ENCODE peak calls at places on chromosomes 12 and 14, in ten cellular contexts. G is GM06990; Q is GM23338; P is C1 segment of cervical spinal cord; O is BJ; C is substantia nigra; A is AML-193; K is stimulated activated CD8-positive, alpha-beta memory T cell treated with anti-CD3 and anti-CD28 coated beads, Interleukin-2, amount 100 ng/mL, for 1 hour; V is GOT3; F is AG09309. H is an unnamed sample.

GRCh38 chr12:117148642-117149041 is 41.6 kb downstream of the FBXO21 start:
- DNase-seq in O (no peak), P (no peak), K (no peak), C (no peak), Q (no peak), A (no peak), G (no peak), V (no peak), F (no peak), H (no peak)

GRCh38 chr12:124231980-124232653 is 62.8 kb upstream of the RFLNA start:
- DNase-seq in V (no peak), F (no peak), K (no peak), A (no peak), O (no peak), Q (no peak), P (no peak), G (no peak), C (no peak), H (no peak)

GRCh38 chr12:90585640-90586304 is 369.2 kb downstream of the CCER1 start:
- DNase-seq in C (no peak), A (no peak), G (no peak), F (no peak), K (no peak), V (no peak), P (no peak), O (no peak), Q (no peak), H (no peak)

GRCh38 chr14:55125403-55125802 is 3.6 kb upstream of the LGALS3 start:
- DNase-seq in F (no peak), P (no peak), K (no peak), C (no peak), V (no peak), G (no peak), Q (no peak), A (peak), O (no peak), H (no peak)

GRCh38 chr12:89156324-89156723 is 196.0 kb downstream of the DUSP6 start:
- DNase-seq in V (no peak), O (no peak), Q (no peak), A (peak), C (no peak), P (no peak), K (no peak), G (no peak), F (no peak), H (no peak)

GRCh38 chr12:120625557-120626419 is 14.6 kb upstream of the CABP1 start:
- DNase-seq in Q (peak), F (no peak), C (no peak), A (no peak), K (no peak), O (no peak), V (no peak), P (no peak), G (no peak), H (no peak)

GRCh38 chr12:124599074-124599999 is 31.9 kb upstream of the NCOR2 start:
- DNase-seq in F (peak), A (peak), K (no peak), Q (no peak), P (no peak), O (no peak), V (peak), G (no peak), C (no peak), H (no peak)

GRCh38 chr12:66708704-66709443 is 30.0 kb upstream of the GRIP1 start:
- DNase-seq in A (peak), Q (peak), P (no peak), V (no peak), O (no peak), C (no peak), G (no peak), K (no peak), F (no peak), H (peak)

GRCh38 chr12:117854339-117855012 is 114.3 kb downstream of the KSR2 start:
- DNase-seq in Q (peak), K (no peak), G (no peak), F (no peak), P (peak), C (no peak), O (no peak), V (no peak), A (peak), H (peak)

GRCh38 chr12:121767525-121768016 is 25.9 kb downstream of the RHOF start:
- DNase-seq in G (no peak), O (no peak), F (no peak), C (no peak), A (no peak), Q (no peak), V (peak), K (no peak), P (peak), H (peak)

GRCh38 chr12:130668286-130669204 is 47.6 kb downstream of the RIMBP2 start:
- DNase-seq in G (no peak), P (no peak), K (no peak), Q (no peak), O (no peak), F (no peak), A (no peak), V (no peak), C (no peak), H (no peak)

GRCh38 chr12:46549527-46550265 is 177.1 kb upstream of the SLC38A2 start:
- DNase-seq in A (no peak), C (no peak), O (no peak), P (no peak), G (no peak), F (peak), V (no peak), Q (no peak), K (no peak), H (peak)

GRCh38 chr12:98185606-98186005 is 329.8 kb upstream of the TMPO start:
- DNase-seq in A (no peak), Q (no peak), O (no peak), C (no peak), V (no peak), G (no peak), P (no peak), F (no peak), K (no peak), H (no peak)

GRCh38 chr12:59636945-59637656 is 41.3 kb downstream of the SLC16A7 start:
- DNase-seq in O (no peak), G (peak), Q (no peak), P (no peak), C (no peak), A (no peak), K (no peak), V (no peak), F (no peak), H (no peak)

GRCh38 chr12:128820723-128821432 is 2.9 kb downstream of the SLC15A4 start:
- DNase-seq in G (no peak), V (no peak), O (no peak), Q (no peak), P (no peak), A (no peak), K (no peak), C (no peak), F (no peak), H (no peak)

GRCh38 chr12:47249082-47249481 is 169.3 kb upstream of the AMIGO2 start:
- DNase-seq in V (no peak), P (no peak), G (no peak), F (no peak), C (no peak), O (no peak), A (no peak), K (no peak), Q (no peak), H (no peak)

GRCh38 chr12:8702159-8702558 is 4.4 kb downstream of the RIMKLB start:
- DNase-seq in F (no peak), A (no peak), P (no peak), Q (no peak), C (no peak), O (no peak), G (no peak), K (no peak), V (no peak), H (no peak)

GRCh38 chr12:79983969-79984629 is 49.2 kb upstream of the PPP1R12A start:
- DNase-seq in P (no peak), Q (no peak), V (no peak), A (no peak), F (peak), G (no peak), C (no peak), O (peak), K (no peak), H (peak)

GRCh38 chr14:63596998-63597658 is 44.5 kb downstream of the WDR89 start:
- DNase-seq in C (no peak), G (no peak), V (no peak), P (no peak), K (no peak), Q (no peak), O (no peak), F (no peak), A (no peak), H (no peak)

GRCh38 chr14:104875412-104875751 is 10.3 kb downstream of the CEP170B start:
- DNase-seq in A (no peak), F (no peak), Q (no peak), K (no peak), O (no peak), C (no peak), G (no peak), P (no peak), V (no peak), H (no peak)

GRCh38 chr14:49418789-49419188 is 167.4 kb downstream of the RPS29 start:
- DNase-seq in V (no peak), O (no peak), P (no peak), F (no peak), Q (no peak), C (no peak), A (no peak), G (no peak), K (no peak), H (no peak)

GRCh38 chr14:91108941-91109611 is 4.8 kb upstream of the DGLUCY start:
- DNase-seq in G (peak), A (no peak), P (no peak), F (no peak), V (no peak), O (no peak), Q (no peak), K (no peak), C (no peak), H (no peak)

GRCh38 chr12:22333751-22334695 is 484 bp downstream of the ST8SIA1 start:
- DNase-seq in P (no peak), O (no peak), F (no peak), A (no peak), K (no peak), G (no peak), Q (peak), V (no peak), C (no peak), H (no peak)

GRCh38 chr12:129325566-129325965 is 472.3 kb downstream of the GLT1D1 start:
- DNase-seq in Q (no peak), V (no peak), O (no peak), F (no peak), C (no peak), K (no peak), G (no peak), A (no peak), P (no peak), H (no peak)

GRCh38 chr14:64700894-64701293 is 3.3 kb upstream of the PLEKHG3 start:
- DNase-seq in P (no peak), O (no peak), F (no peak), V (no peak), C (no peak), A (no peak), G (no peak), Q (no peak), K (no peak), H (no peak)

GRCh38 chr12:64082866-64083268 is 139.2 kb downstream of the KICS2 start:
- DNase-seq in P (no peak), C (no peak), F (no peak), V (no peak), A (no peak), O (no peak), Q (no peak), G (no peak), K (no peak), H (no peak)

GRCh38 chr14:43539210-43539609 is 967.9 kb downstream of the FSCB start:
- DNase-seq in G (no peak), O (no peak), V (no peak), K (no peak), A (no peak), P (no peak), Q (peak), C (no peak), F (no peak), H (peak)

GRCh38 chr14:95979339-95980042 is 59.7 kb upstream of the C14orf132 start:
- DNase-seq in V (no peak), F (no peak), C (no peak), Q (peak), O (no peak), G (no peak), K (no peak), P (no peak), A (no peak), H (peak)

GRCh38 chr14:20782280-20782890 is 1.3 kb downstream of the RNASE6 start:
- DNase-seq in G (peak), A (peak), V (no peak), K (no peak), P (no peak), Q (peak), O (no peak), F (no peak), C (no peak), H (no peak)